ENCODE peak calls at places on chromosomes 3 and 15, in six cellular contexts. O, A, U, Z, Y and P are unnamed samples.

GRCh38 chr3:23826382-23827061 is 20.8 kb downstream of the UBE2E1 start:
- DNase-seq in O (no peak), A (no peak), Z (peak; percentile 63), Y (peak; percentile 27), U (no peak), P (no peak)

GRCh38 chr3:156383433-156384025 is 171.4 kb downstream of the SSR3 start:
- DNase-seq in U (no peak), O (no peak), Y (peak; percentile 25), A (no peak), Z (peak; percentile 77), P (no peak)

GRCh38 chr15:100241572-100242479 is 99.9 kb downstream of the ADAMTS17 start:
- DNase-seq in A (no peak), Z (peak; percentile 50), Y (peak; percentile 26), U (no peak), O (no peak), P (no peak)

GRCh38 chr3:15637131-15637951 is 35.8 kb downstream of the BTD start:
- DNase-seq in Z (no peak), Y (no peak), A (no peak), O (no peak), U (no peak), P (no peak)

GRCh38 chr3:15271030-15271429 is 61.4 kb downstream of the SH3BP5 start:
- DNase-seq in U (peak; percentile 55), Z (no peak), O (no peak), A (no peak), Y (no peak), P (no peak)

GRCh38 chr15:62119926-62120273 is 45.2 kb downstream of the C2CD4B start:
- DNase-seq in O (no peak), Z (no peak), U (no peak), Y (no peak), A (no peak), P (no peak)

GRCh38 chr3:65412591-65412990 is 626.1 kb downstream of the MAGI1 start:
- DNase-seq in A (peak; percentile 78), O (no peak), U (no peak), Z (peak; percentile 91), Y (peak; percentile 62), P (no peak)

GRCh38 chr15:90481023-90481422 is 48.7 kb upstream of the CRTC3 start:
- DNase-seq in Z (no peak), Y (no peak), U (no peak), O (peak; percentile 8), A (no peak), P (no peak)

GRCh38 chr15:101060576-101061551 is 141.7 kb downstream of the LRRK1 start:
- DNase-seq in Z (no peak), U (peak; percentile 56), Y (no peak), O (no peak), A (no peak), P (no peak)

GRCh38 chr3:137845666-137846065 is 81.6 kb downstream of the SOX14 start:
- DNase-seq in U (no peak), Y (no peak), Z (no peak), A (no peak), O (no peak), P (no peak)

GRCh38 chr15:62456011-62456920 is 291.2 kb upstream of the C2CD4B start:
- DNase-seq in U (no peak), Y (no peak), Z (no peak), O (no peak), A (no peak), P (no peak)

GRCh38 chr3:126051741-126052140 is 32.2 kb downstream of the SLC41A3 start:
- DNase-seq in A (no peak), U (peak; percentile 30), O (no peak), Y (no peak), Z (no peak), P (no peak)

GRCh38 chr3:69649713-69650419 is 89.4 kb upstream of the MITF start:
- DNase-seq in A (no peak), Y (no peak), O (no peak), Z (no peak), U (no peak), P (no peak)

GRCh38 chr3:128855574-128855973 is 23.8 kb upstream of the ACAD9 start:
- DNase-seq in O (no peak), A (no peak), Y (no peak), Z (no peak), U (no peak), P (no peak)

GRCh38 chr15:70852501-70853269 is 1.3 kb downstream of the LARP6 start:
- DNase-seq in A (no peak), O (no peak), Y (no peak), U (no peak), Z (peak; percentile 38), P (no peak)

GRCh38 chr3:57423335-57423734 is 120.8 kb downstream of the DNAH12 start:
- DNase-seq in O (no peak), A (no peak), Y (no peak), Z (no peak), U (no peak), P (no peak)

GRCh38 chr15:69400850-69401249 is 13.3 kb upstream of the KIF23 start:
- DNase-seq in U (no peak), O (no peak), A (no peak), Z (no peak), Y (no peak), P (no peak)

GRCh38 chr15:78438595-78439285 is 724 bp downstream of the IREB2 start:
- DNase-seq in O (no peak), Y (peak; percentile 18), Z (peak; percentile 14), U (no peak), A (no peak), P (no peak)

GRCh38 chr15:59329570-59330350 is 42.9 kb downstream of the MYO1E start:
- DNase-seq in A (no peak), O (no peak), Z (no peak), Y (peak; percentile 57), U (no peak), P (no peak)

GRCh38 chr3:148083501-148084267 is 614.0 kb upstream of the AGTR1 start:
- DNase-seq in U (no peak), Y (no peak), Z (no peak), A (no peak), O (no peak), P (no peak)

GRCh38 chr15:25133804-25134203 is 179.0 kb downstream of the SNRPN start:
- DNase-seq in A (no peak), U (no peak), Y (no peak), Z (no peak), O (no peak), P (no peak)

GRCh38 chr15:25134546-25134945 is 179.8 kb downstream of the SNRPN start:
- DNase-seq in Z (no peak), O (no peak), U (no peak), A (no peak), Y (no peak), P (no peak)

GRCh38 chr15:25137013-25137412 is 182.2 kb downstream of the SNRPN start:
- DNase-seq in A (no peak), U (no peak), Y (no peak), O (no peak), Z (no peak), P (no peak)

GRCh38 chr15:25136119-25136518 is 181.3 kb downstream of the SNRPN start:
- DNase-seq in Y (peak; percentile 6), U (no peak), Z (peak; percentile 3), O (no peak), A (no peak), P (no peak)
- H3K9me3 ChIP-seq in Y (no peaks in the 10 kb centered on the region), U (peaks cover 20% of the 10 kb centered on the region), Z (no peaks in the 10 kb centered on the region), O (no peaks in the 10 kb centered on the region), A (peaks cover 67% of the 10 kb centered on the region), P (no peaks in the 10 kb centered on the region)

GRCh38 chr3:52089691-52090090 is 33.3 kb upstream of the DUSP7 start:
- DNase-seq in Z (peak; percentile 39), Y (no peak), A (peak; percentile 3), O (no peak), U (no peak), P (no peak)
- H3K4me3 ChIP-seq in Z (no peak overlapping the region), Y (no peak overlapping the region), A (no peak overlapping the region), O (no peak overlapping the region), U (no peak overlapping the region), P (no peak overlapping the region)

GRCh38 chr3:185233328-185233727 is 20.5 kb downstream of the EHHADH start:
- DNase-seq in Y (no peak), O (no peak), Z (no peak), U (no peak), A (no peak), P (no peak)
- H3K9me3 ChIP-seq in Y (no peaks in the 10 kb centered on the region), O (no peaks in the 10 kb centered on the region), Z (no peaks in the 10 kb centered on the region), U (peaks cover 37% of the 10 kb centered on the region), A (peaks cover 17% of the 10 kb centered on the region), P (no peaks in the 10 kb centered on the region)

DNA sequence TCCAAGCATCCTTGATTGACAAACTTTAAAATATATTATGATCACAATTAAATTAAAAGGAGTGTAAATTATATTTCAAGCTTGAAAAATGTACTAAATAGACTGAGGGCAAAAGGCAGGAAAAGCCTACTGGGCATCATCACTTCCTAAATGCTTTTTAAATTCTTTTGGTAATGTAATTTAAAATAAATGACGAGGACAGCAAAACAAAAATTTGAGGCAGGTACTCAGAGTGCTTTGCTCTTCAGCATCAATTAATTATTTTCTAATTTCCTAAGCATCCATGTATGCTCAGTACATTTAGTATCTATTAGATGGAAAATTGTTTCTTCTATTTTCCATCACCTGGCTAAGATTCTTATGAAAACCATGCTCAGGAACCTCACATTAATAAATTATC is 5.2 kb downstream of the CBLB start:
- DNase-seq in O (no peak), U (no peak), A (no peak), Y (no peak), Z (no peak), P (no peak)
- H3K4me3 ChIP-seq in O (no peak overlapping the region), U (no peak overlapping the region), A (no peak overlapping the region), Y (no peak overlapping the region), Z (no peak overlapping the region), P (no peak overlapping the region)

DNA sequence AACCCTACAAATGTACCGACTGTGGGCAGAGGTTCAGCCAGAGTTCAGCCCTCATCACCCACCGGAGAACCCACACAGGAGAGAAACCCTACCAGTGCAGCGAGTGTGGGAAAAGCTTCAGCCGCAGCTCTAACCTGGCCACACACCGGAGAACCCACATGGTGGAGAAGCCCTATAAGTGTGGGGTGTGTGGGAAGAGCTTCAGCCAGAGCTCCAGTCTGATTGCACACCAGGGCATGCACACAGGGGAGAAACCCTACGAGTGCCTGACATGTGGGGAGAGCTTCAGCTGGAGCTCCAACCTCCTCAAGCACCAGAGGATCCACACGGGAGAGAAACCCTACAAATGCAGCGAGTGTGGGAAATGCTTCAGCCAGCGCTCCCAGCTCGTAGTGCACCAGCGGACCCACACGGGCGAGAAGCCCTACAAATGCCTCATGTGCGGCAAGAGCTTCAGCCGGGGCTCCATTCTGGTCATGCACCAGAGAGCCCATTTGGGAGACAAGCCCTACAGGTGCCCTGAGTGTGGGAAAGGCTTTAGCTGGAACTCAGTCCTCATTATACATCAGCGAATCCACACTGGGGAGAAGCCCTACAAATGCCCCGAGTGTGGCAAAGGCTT is 20.7 kb downstream of the ZSCAN2 start:
- DNase-seq in Z (no peak), A (no peak), U (no peak), Y (no peak), O (no peak), P (no peak)
- H3K9me3 ChIP-seq in Z (no peaks in the 10 kb centered on the region), A (peaks cover 24% of the 10 kb centered on the region), U (peaks cover 22% of the 10 kb centered on the region), Y (peaks cover 2% of the 10 kb centered on the region), O (no peaks in the 10 kb centered on the region), P (peaks cover 20% of the 10 kb centered on the region)